ENCODE peak calls at places on chromosome 17, in eight cellular contexts. R is stimulated activated CD4-positive, alpha-beta T cell treated with anti-CD3 and anti-CD28 coated beads, Interleukin-15, amount 100 ng/mL, for 1 hour; T is dermis blood vessel endothelial cell; S is cardiac muscle cell; K is HuH-7.5; A is GM18507; U is lung; B is G401. G is an unnamed sample.

GRCh38 chr17:37028040-37028439 is 79.3 kb downstream of the AATF start:
- DNase-seq in R (no peak), A (no peak), T (no peak), B (no peak), K (no peak), U (no peak), S (no peak), G (no peak)

GRCh38 chr17:82094931-82095776 is 2.9 kb downstream of the FASN start:
- DNase-seq in U (no peak), A (no peak), R (no peak), T (no peak), B (no peak), K (peak; percentile 33), S (no peak), G (no peak)

GRCh38 chr17:64457156-64457555 is 8.2 kb downstream of the MILR1 start:
- DNase-seq in T (no peak), S (no peak), U (no peak), A (no peak), B (no peak), K (no peak), R (no peak), G (no peak)

GRCh38 chr17:30905742-30906100 is 317 bp downstream of the TEFM start:
- DNase-seq in B (no peak), R (no peak), A (no peak), K (no peak), S (peak; percentile 21), T (no peak), U (no peak), G (no peak)

GRCh38 chr17:32927201-32927723 is 691 bp upstream of the TMEM98 start:
- DNase-seq in T (peak; percentile 77), A (no peak), K (peak; percentile 40), U (no peak), S (no peak), B (peak; percentile 23), R (no peak), G (no peak)

GRCh38 chr17:48246623-48247022 is 139.1 kb downstream of the SNX11 start:
- DNase-seq in T (no peak), U (no peak), B (no peak), A (no peak), R (no peak), K (no peak), S (no peak), G (no peak)

GRCh38 chr17:44922746-44923470 is 7.6 kb upstream of the GFAP start:
- DNase-seq in T (no peak), A (no peak), S (no peak), B (no peak), R (no peak), K (no peak), U (no peak), G (peak; percentile 47)

GRCh38 chr17:75404223-75404738 is 1.2 kb downstream of the GRB2 start:
- DNase-seq in U (peak; percentile 65), B (peak; percentile 82), K (peak; percentile 81), A (no peak), T (peak; percentile 87), R (peak; percentile 16), S (peak; percentile 84), G (no peak)

GRCh38 chr17:45955326-45955725 is 43.7 kb upstream of the STH start:
- DNase-seq in T (no peak), S (no peak), K (no peak), R (no peak), A (no peak), B (no peak), U (no peak), G (no peak)

GRCh38 chr17:74532115-74532514 is 840 bp upstream of the CD300LB start:
- DNase-seq in B (no peak), U (peak; percentile 69), A (no peak), S (no peak), K (no peak), R (no peak), T (no peak), G (no peak)

GRCh38 chr17:28950017-28950751 is 1.1 kb downstream of the PHF12 start:
- DNase-seq in U (peak; percentile 64), T (peak; percentile 58), B (peak; percentile 43), K (no peak), A (no peak), S (peak; percentile 70), R (peak; percentile 15), G (peak; percentile 66)

GRCh38 chr17:68450391-68450790 is 6.9 kb downstream of the WIPI1 start:
- DNase-seq in B (no peak), K (no peak), T (no peak), S (no peak), U (no peak), A (no peak), R (no peak), G (no peak)

GRCh38 chr17:31561469-31562412 is 170.3 kb downstream of the RAB11FIP4 start:
- DNase-seq in A (no peak), S (no peak), K (peak; percentile 49), U (no peak), B (peak; percentile 8), T (peak; percentile 78), R (no peak), G (no peak)

GRCh38 chr17:869067-869466 is 86.9 kb downstream of the MRM3 start:
- DNase-seq in A (no peak), S (no peak), U (no peak), B (no peak), K (no peak), T (peak; percentile 20), R (no peak), G (no peak)

GRCh38 chr17:43372273-43372911 is 26.4 kb upstream of the ARL4D start:
- DNase-seq in T (no peak), R (no peak), S (peak; percentile 52), A (no peak), K (no peak), U (no peak), B (no peak), G (no peak)

GRCh38 chr17:74545456-74546230 is at the start of gene CD300C:
- DNase-seq in A (no peak), T (no peak), B (no peak), S (peak; percentile 44), K (no peak), U (peak; percentile 41), R (no peak), G (no peak)

GRCh38 chr17:12040478-12040877 is 19.8 kb downstream of the MAP2K4 start:
- DNase-seq in R (no peak), U (no peak), B (no peak), T (no peak), S (no peak), K (no peak), A (no peak), G (no peak)

GRCh38 chr17:79109584-79109983 is 35.0 kb downstream of the ENGASE start:
- DNase-seq in A (no peak), R (no peak), K (no peak), S (no peak), U (no peak), T (no peak), B (no peak), G (no peak)

GRCh38 chr17:1169913-1170312 is 9.9 kb downstream of the ABR start:
- DNase-seq in S (no peak), U (no peak), B (no peak), T (no peak), K (no peak), A (no peak), R (no peak), G (no peak)

GRCh38 chr17:60594747-60595146 is 5.2 kb upstream of the PPM1D start:
- DNase-seq in T (no peak), R (no peak), A (no peak), S (no peak), U (no peak), K (no peak), B (no peak), G (no peak)

GRCh38 chr17:63366238-63366561 is 79.9 kb downstream of the CYB561 start:
- DNase-seq in K (no peak), R (no peak), A (no peak), U (no peak), B (no peak), T (no peak), S (no peak), G (no peak)

GRCh38 chr17:20116683-20117309 is 107.6 kb downstream of the SPECC1 start:
- DNase-seq in K (peak; percentile 19), R (no peak), U (no peak), S (peak; percentile 79), T (peak; percentile 69), A (peak; percentile 7), B (peak; percentile 78), G (no peak)

GRCh38 chr17:20008242-20009051 is 712 bp upstream of the SPECC1 start:
- DNase-seq in T (peak; percentile 27), U (peak; percentile 24), R (no peak), A (no peak), B (peak; percentile 47), S (peak; percentile 26), K (no peak), G (no peak)

GRCh38 chr17:44830359-44831269 is 527 bp upstream of the GJC1 start:
- DNase-seq in B (peak; percentile 68), R (no peak), A (no peak), K (peak; percentile 27), T (peak; percentile 47), S (peak; percentile 53), U (no peak), G (no peak)

GRCh38 chr17:40312893-40313659 is 4.1 kb downstream of the RARA start:
- DNase-seq in K (no peak), B (no peak), T (no peak), S (no peak), U (no peak), R (no peak), A (no peak), G (no peak)

GRCh38 chr17:50684612-50685333 is 22.9 kb downstream of the ANKRD40 start:
- DNase-seq in S (no peak), K (peak; percentile 93), U (no peak), T (no peak), A (no peak), R (no peak), B (no peak), G (no peak)

GRCh38 chr17:32285770-32286517 is 20.3 kb downstream of the RHBDL3 start:
- DNase-seq in R (no peak), T (no peak), K (no peak), A (no peak), U (no peak), S (no peak), B (no peak), G (no peak)

GRCh38 chr17:38982858-38983746 is 15.9 kb upstream of the FBXO47 start:
- DNase-seq in S (peak; percentile 79), R (peak; percentile 10), A (peak; percentile 23), K (peak; percentile 44), U (no peak), T (peak; percentile 82), B (peak; percentile 83), G (no peak)

GRCh38 chr17:10067446-10068143 is 130.8 kb downstream of the GAS7 start:
- DNase-seq in T (no peak), U (no peak), B (no peak), S (no peak), K (no peak), R (no peak), A (no peak), G (no peak)

GRCh38 chr17:41784207-41784744 is 2.2 kb downstream of the JUP start:
- DNase-seq in K (no peak), B (peak; percentile 43), T (peak; percentile 82), A (no peak), S (peak; percentile 64), R (no peak), U (peak; percentile 58), G (peak; percentile 45)

GRCh38 chr17:9512323-9513168 is 63.1 kb downstream of the STX8 start:
- DNase-seq in U (no peak), R (no peak), B (no peak), A (no peak), T (peak; percentile 65), K (no peak), S (no peak), G (no peak)

G was measured in breast epithelium.